ENCODE peak calls at places on chromosomes 12 and 14, in eight cellular contexts. One of them, this sample, is unnamed.

GRCh38 chr12:45302621-45303020 is 86.7 kb downstream of the ANO6 start:
- DNase-seq in activated CD8-positive, alpha-beta memory T cell treated with anti-CD3 and anti-CD28 coated beads for 24 hours: no peak
- DNase-seq in memory B cell: no peak
- DNase-seq in cardiac muscle cell: no peak
- DNase-seq in skeletal muscle cell: no peak
- DNase-seq in GM23248: peak
- DNase-seq in cerebellar cortex: no peak
- DNase-seq in stimulated activated CD8-positive, alpha-beta memory T cell treated with anti-CD3 and anti-CD28 coated beads, Interleukin-12 subunit alpha, Interleukin-12 subunit beta, amount 100 ng/mL, for 1 hour: no peak
- DNase-seq in this sample: no peak

GRCh38 chr14:33836203-33836894 is 114.5 kb downstream of the EGLN3 start:
- DNase-seq in activated CD8-positive, alpha-beta memory T cell treated with anti-CD3 and anti-CD28 coated beads for 24 hours: no peak
- DNase-seq in memory B cell: no peak
- DNase-seq in cardiac muscle cell: no peak
- DNase-seq in skeletal muscle cell: no peak
- DNase-seq in GM23248: no peak
- DNase-seq in cerebellar cortex: peak
- DNase-seq in stimulated activated CD8-positive, alpha-beta memory T cell treated with anti-CD3 and anti-CD28 coated beads, Interleukin-12 subunit alpha, Interleukin-12 subunit beta, amount 100 ng/mL, for 1 hour: no peak
- DNase-seq in this sample: no peak

GRCh38 chr12:131494741-131495524 is 216.0 kb upstream of the SFSWAP start:
- DNase-seq in activated CD8-positive, alpha-beta memory T cell treated with anti-CD3 and anti-CD28 coated beads for 24 hours: no peak
- DNase-seq in memory B cell: no peak
- DNase-seq in cardiac muscle cell: no peak
- DNase-seq in skeletal muscle cell: no peak
- DNase-seq in GM23248: no peak
- DNase-seq in cerebellar cortex: no peak
- DNase-seq in stimulated activated CD8-positive, alpha-beta memory T cell treated with anti-CD3 and anti-CD28 coated beads, Interleukin-12 subunit alpha, Interleukin-12 subunit beta, amount 100 ng/mL, for 1 hour: no peak
- DNase-seq in this sample: no peak

GRCh38 chr12:69430942-69431603 is 39.1 kb upstream of the FRS2 start:
- DNase-seq in activated CD8-positive, alpha-beta memory T cell treated with anti-CD3 and anti-CD28 coated beads for 24 hours: no peak
- DNase-seq in memory B cell: no peak
- DNase-seq in cardiac muscle cell: peak
- DNase-seq in skeletal muscle cell: no peak
- DNase-seq in GM23248: no peak
- DNase-seq in cerebellar cortex: no peak
- DNase-seq in stimulated activated CD8-positive, alpha-beta memory T cell treated with anti-CD3 and anti-CD28 coated beads, Interleukin-12 subunit alpha, Interleukin-12 subunit beta, amount 100 ng/mL, for 1 hour: no peak
- DNase-seq in this sample: no peak

GRCh38 chr12:69085852-69086251 is 152.9 kb upstream of the CPM start:
- DNase-seq in activated CD8-positive, alpha-beta memory T cell treated with anti-CD3 and anti-CD28 coated beads for 24 hours: no peak
- DNase-seq in memory B cell: no peak
- DNase-seq in cardiac muscle cell: no peak
- DNase-seq in skeletal muscle cell: no peak
- DNase-seq in GM23248: no peak
- DNase-seq in cerebellar cortex: no peak
- DNase-seq in stimulated activated CD8-positive, alpha-beta memory T cell treated with anti-CD3 and anti-CD28 coated beads, Interleukin-12 subunit alpha, Interleukin-12 subunit beta, amount 100 ng/mL, for 1 hour: no peak
- DNase-seq in this sample: no peak

GRCh38 chr14:54599932-54600331 is 33.0 kb downstream of the SAMD4A start:
- DNase-seq in activated CD8-positive, alpha-beta memory T cell treated with anti-CD3 and anti-CD28 coated beads for 24 hours: no peak
- DNase-seq in memory B cell: no peak
- DNase-seq in cardiac muscle cell: no peak
- DNase-seq in skeletal muscle cell: no peak
- DNase-seq in GM23248: peak
- DNase-seq in cerebellar cortex: no peak
- DNase-seq in stimulated activated CD8-positive, alpha-beta memory T cell treated with anti-CD3 and anti-CD28 coated beads, Interleukin-12 subunit alpha, Interleukin-12 subunit beta, amount 100 ng/mL, for 1 hour: no peak
- DNase-seq in this sample: peak

GRCh38 chr12:67909091-67909531 is 80.1 kb upstream of the IFNG-AS1 start:
- DNase-seq in activated CD8-positive, alpha-beta memory T cell treated with anti-CD3 and anti-CD28 coated beads for 24 hours: no peak
- DNase-seq in memory B cell: no peak
- DNase-seq in cardiac muscle cell: no peak
- DNase-seq in skeletal muscle cell: no peak
- DNase-seq in GM23248: peak
- DNase-seq in cerebellar cortex: no peak
- DNase-seq in stimulated activated CD8-positive, alpha-beta memory T cell treated with anti-CD3 and anti-CD28 coated beads, Interleukin-12 subunit alpha, Interleukin-12 subunit beta, amount 100 ng/mL, for 1 hour: no peak
- DNase-seq in this sample: peak

GRCh38 chr14:84453541-84453940 is 1076.4 kb upstream of the FLRT2 start:
- DNase-seq in activated CD8-positive, alpha-beta memory T cell treated with anti-CD3 and anti-CD28 coated beads for 24 hours: no peak
- DNase-seq in memory B cell: no peak
- DNase-seq in cardiac muscle cell: no peak
- DNase-seq in skeletal muscle cell: no peak
- DNase-seq in GM23248: peak
- DNase-seq in cerebellar cortex: no peak
- DNase-seq in stimulated activated CD8-positive, alpha-beta memory T cell treated with anti-CD3 and anti-CD28 coated beads, Interleukin-12 subunit alpha, Interleukin-12 subunit beta, amount 100 ng/mL, for 1 hour: no peak
- DNase-seq in this sample: peak

GRCh38 chr12:130126023-130126432 is 36.2 kb upstream of the FZD10 start:
- DNase-seq in activated CD8-positive, alpha-beta memory T cell treated with anti-CD3 and anti-CD28 coated beads for 24 hours: no peak
- DNase-seq in memory B cell: no peak
- DNase-seq in cardiac muscle cell: no peak
- DNase-seq in skeletal muscle cell: no peak
- DNase-seq in GM23248: peak
- DNase-seq in cerebellar cortex: no peak
- DNase-seq in stimulated activated CD8-positive, alpha-beta memory T cell treated with anti-CD3 and anti-CD28 coated beads, Interleukin-12 subunit alpha, Interleukin-12 subunit beta, amount 100 ng/mL, for 1 hour: no peak
- DNase-seq in this sample: no peak

GRCh38 chr12:186006-186625 is 27.8 kb downstream of the SLC6A12 start:
- DNase-seq in activated CD8-positive, alpha-beta memory T cell treated with anti-CD3 and anti-CD28 coated beads for 24 hours: no peak
- DNase-seq in memory B cell: no peak
- DNase-seq in cardiac muscle cell: no peak
- DNase-seq in skeletal muscle cell: no peak
- DNase-seq in GM23248: no peak
- DNase-seq in cerebellar cortex: no peak
- DNase-seq in stimulated activated CD8-positive, alpha-beta memory T cell treated with anti-CD3 and anti-CD28 coated beads, Interleukin-12 subunit alpha, Interleukin-12 subunit beta, amount 100 ng/mL, for 1 hour: no peak
- DNase-seq in this sample: no peak

GRCh38 chr12:126481688-126482087 is 1416.5 kb downstream of the AACS start:
- DNase-seq in activated CD8-positive, alpha-beta memory T cell treated with anti-CD3 and anti-CD28 coated beads for 24 hours: no peak
- DNase-seq in memory B cell: no peak
- DNase-seq in cardiac muscle cell: no peak
- DNase-seq in skeletal muscle cell: no peak
- DNase-seq in GM23248: no peak
- DNase-seq in cerebellar cortex: no peak
- DNase-seq in stimulated activated CD8-positive, alpha-beta memory T cell treated with anti-CD3 and anti-CD28 coated beads, Interleukin-12 subunit alpha, Interleukin-12 subunit beta, amount 100 ng/mL, for 1 hour: no peak
- DNase-seq in this sample: no peak

GRCh38 chr12:26746315-26746714 is 86.7 kb downstream of the ITPR2 start:
- DNase-seq in activated CD8-positive, alpha-beta memory T cell treated with anti-CD3 and anti-CD28 coated beads for 24 hours: no peak
- DNase-seq in memory B cell: no peak
- DNase-seq in cardiac muscle cell: no peak
- DNase-seq in skeletal muscle cell: peak
- DNase-seq in GM23248: peak
- DNase-seq in cerebellar cortex: no peak
- DNase-seq in stimulated activated CD8-positive, alpha-beta memory T cell treated with anti-CD3 and anti-CD28 coated beads, Interleukin-12 subunit alpha, Interleukin-12 subunit beta, amount 100 ng/mL, for 1 hour: no peak
- DNase-seq in this sample: peak

GRCh38 chr14:27945512-27945911 is 821.1 kb upstream of the FOXG1 start:
- DNase-seq in activated CD8-positive, alpha-beta memory T cell treated with anti-CD3 and anti-CD28 coated beads for 24 hours: no peak
- DNase-seq in memory B cell: no peak
- DNase-seq in cardiac muscle cell: no peak
- DNase-seq in skeletal muscle cell: no peak
- DNase-seq in GM23248: no peak
- DNase-seq in cerebellar cortex: no peak
- DNase-seq in stimulated activated CD8-positive, alpha-beta memory T cell treated with anti-CD3 and anti-CD28 coated beads, Interleukin-12 subunit alpha, Interleukin-12 subunit beta, amount 100 ng/mL, for 1 hour: no peak
- DNase-seq in this sample: no peak

GRCh38 chr12:26646571-26646970 is 186.4 kb downstream of the ITPR2 start:
- DNase-seq in activated CD8-positive, alpha-beta memory T cell treated with anti-CD3 and anti-CD28 coated beads for 24 hours: no peak
- DNase-seq in memory B cell: no peak
- DNase-seq in cardiac muscle cell: no peak
- DNase-seq in skeletal muscle cell: no peak
- DNase-seq in GM23248: no peak
- DNase-seq in cerebellar cortex: no peak
- DNase-seq in stimulated activated CD8-positive, alpha-beta memory T cell treated with anti-CD3 and anti-CD28 coated beads, Interleukin-12 subunit alpha, Interleukin-12 subunit beta, amount 100 ng/mL, for 1 hour: no peak
- DNase-seq in this sample: no peak